ENCODE peak calls at places on chromosomes 16 and 17, in seven cellular contexts. M is posterior vena cava; D is ovary; L is stromal cell of bone marrow; P is activated CD4-positive, CD25-positive, alpha-beta regulatory T cell; Y is activated T-cell treated with anti-CD3 and anti-CD28 coated beads, Interleukin-2, amount 50 U/mL, for 1 hour; U is activated gamma-delta T cell treated with Interleukin-2 at 50 U/mL for 16 hours. W is an unnamed sample.

GRCh38 chr16:58018803-58019202 is 6.8 kb upstream of the MMP15 start:
- DNase-seq in U (no peak), D (no peak), P (no peak), M (no peak), L (no peak), Y (no peak), W (peak)

GRCh38 chr16:21685034-21685455 is 21.3 kb downstream of the OTOA start:
- DNase-seq in M (no peak), Y (no peak), L (no peak), P (no peak), D (no peak), U (no peak), W (no peak)

GRCh38 chr16:50950955-50951354 is 200.1 kb downstream of the SALL1 start:
- DNase-seq in M (no peak), Y (no peak), L (no peak), P (no peak), D (no peak), U (no peak), W (no peak)

GRCh38 chr17:48139948-48140347 is 32.4 kb downstream of the SNX11 start:
- DNase-seq in U (no peak), D (no peak), M (peak), L (no peak), P (no peak), Y (no peak), W (no peak)

GRCh38 chr17:60522889-60523626 is 3.0 kb downstream of the APPBP2 start:
- DNase-seq in L (no peak), D (no peak), U (no peak), P (no peak), M (no peak), Y (no peak), W (no peak)

GRCh38 chr17:57600092-57600491 is 145.0 kb downstream of the CCDC182 start:
- DNase-seq in L (no peak), D (no peak), Y (no peak), P (peak), M (no peak), U (peak), W (no peak)

GRCh38 chr17:43701318-43701743 is 39.6 kb upstream of the MEOX1 start:
- DNase-seq in D (no peak), L (peak), M (no peak), Y (peak), P (peak), U (peak), W (peak)

GRCh38 chr17:66115246-66115645 is 76.7 kb downstream of the CEP112 start:
- DNase-seq in Y (no peak), D (no peak), P (no peak), U (no peak), L (no peak), M (no peak), W (no peak)

GRCh38 chr17:58402047-58402446 is 15.3 kb downstream of the RNF43 start:
- DNase-seq in M (no peak), D (no peak), U (no peak), Y (no peak), P (no peak), L (peak), W (no peak)

W was measured in upper lobe of right lung.